ENCODE peak calls at places on chromosomes 11 and 22, in four cellular contexts. R is GM23248, S is hepatocyte, A is OCI-LY7. Y is an unnamed sample.

GRCh38 chr11:27528711-27529110 is 22.1 kb upstream of the LIN7C start:
- DNase-seq in R (no peak), S (no peak), A (no peak), Y (no peak)

GRCh38 chr11:112902411-112903011 is 58.7 kb upstream of the NCAM1 start:
- DNase-seq in R (no peak), S (no peak), A (no peak), Y (no peak)

GRCh38 chr11:12219732-12220131 is 109.3 kb downstream of the MICAL2 start:
- DNase-seq in R (no peak), S (no peak), A (no peak), Y (no peak)

GRCh38 chr11:73388241-73389133 is 12.3 kb downstream of the RELT start:
- DNase-seq in R (no peak), S (no peak), A (no peak), Y (peak)

GRCh38 chr11:119172513-119172912 is 4.0 kb downstream of the NLRX1 start:
- DNase-seq in R (no peak), S (no peak), A (no peak), Y (no peak)

GRCh38 chr22:47837703-47838102 is 1075.3 kb downstream of the TBC1D22A start:
- DNase-seq in R (peak), S (peak), A (peak), Y (peak)

GRCh38 chr22:29093030-29093429 is 20.2 kb downstream of the KREMEN1 start:
- DNase-seq in R (no peak), S (no peak), A (no peak), Y (no peak)

GRCh38 chr11:77654770-77655434 is 17.3 kb upstream of the CLNS1A start:
- DNase-seq in R (no peak), S (no peak), A (no peak), Y (no peak)

GRCh38 chr11:31702966-31703365 is 108.2 kb downstream of the PAX6 start:
- DNase-seq in R (peak), S (no peak), A (no peak), Y (no peak)

GRCh38 chr11:17012712-17013547 is 1.3 kb downstream of the PLEKHA7 start:
- DNase-seq in R (peak), S (peak), A (no peak), Y (peak)

GRCh38 chr11:114110948-114111347 is 51.4 kb downstream of the ZBTB16 start:
- DNase-seq in R (no peak), S (no peak), A (no peak), Y (no peak)

GRCh38 chr22:21682385-21683175 is 16.8 kb downstream of the PPIL2 start:
- DNase-seq in R (no peak), S (no peak), A (no peak), Y (no peak)

GRCh38 chr22:17576475-17576874 is 13.2 kb downstream of the SLC25A18 start:
- DNase-seq in R (peak), S (no peak), A (no peak), Y (peak)

GRCh38 chr11:115712296-115712695 is 208.1 kb upstream of the CADM1 start:
- DNase-seq in R (no peak), S (no peak), A (no peak), Y (no peak)

GRCh38 chr11:94705419-94705818 is 62.7 kb upstream of the AMOTL1 start:
- DNase-seq in R (no peak), S (no peak), A (no peak), Y (no peak)

GRCh38 chr11:116454020-116454645 is 318.7 kb downstream of the BUD13 start:
- DNase-seq in R (peak), S (peak), A (peak), Y (peak)

GRCh38 chr11:133681901-133682300 is 149.6 kb upstream of the OPCML start:
- DNase-seq in R (no peak), S (no peak), A (no peak), Y (peak)

GRCh38 chr11:59574932-59575904 is 40.4 kb downstream of the OSBP start:
- DNase-seq in R (no peak), S (no peak), A (no peak), Y (no peak)

DNA sequence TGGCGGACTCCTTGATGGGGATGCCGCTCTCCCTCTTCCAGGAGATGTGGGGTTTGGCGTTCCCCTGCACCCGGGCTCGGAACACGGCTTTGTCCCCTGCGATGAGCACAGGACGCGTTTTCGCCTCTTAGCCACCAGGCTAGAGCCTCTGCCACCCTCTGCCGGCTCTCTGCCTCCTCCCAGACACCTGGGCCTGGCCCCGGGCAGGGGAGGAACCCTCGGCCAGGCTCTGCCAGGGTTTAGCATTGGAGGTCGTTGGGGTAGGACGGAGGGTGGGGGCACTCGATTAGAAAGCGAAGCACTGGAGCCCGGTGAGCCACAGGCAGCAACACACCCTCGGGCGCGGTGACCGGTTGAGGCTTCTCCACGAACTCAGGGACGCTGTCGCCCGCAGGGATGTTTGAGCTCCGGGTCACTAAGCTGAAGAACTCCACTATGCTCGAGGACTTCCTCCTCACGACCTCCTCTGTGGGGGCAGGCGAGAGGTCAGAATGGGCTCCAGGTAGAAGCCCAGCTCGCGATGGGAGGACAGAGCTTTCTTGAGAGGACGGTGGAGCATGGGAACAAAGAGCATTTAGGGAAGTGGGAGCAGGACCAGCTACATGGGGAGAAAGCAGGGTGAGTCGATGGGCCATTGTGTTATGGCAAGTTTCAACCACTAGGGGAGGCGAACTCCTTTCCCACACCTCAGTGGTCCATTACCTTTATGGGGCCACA is 4.3 kb downstream of the IGSF22 start:
- DNase-seq in R (peak), S (peak), A (peak), Y (peak)
- TF ChIP-seq EZH2phosphoT487 in R (no peak), S (no peak), A (no peak), Y (no peak)

GRCh38 chr22:38075961-38076360 is 8.0 kb downstream of the SLC16A8 start:
- DNase-seq in R (no peak), S (no peak), A (no peak), Y (no peak)

GRCh38 chr22:38079804-38080203 is 4.2 kb downstream of the SLC16A8 start:
- DNase-seq in R (no peak), S (no peak), A (no peak), Y (no peak)

GRCh38 chr22:38078046-38078840 is 5.7 kb downstream of the SLC16A8 start:
- DNase-seq in R (no peak), S (no peak), A (no peak), Y (no peak)

GRCh38 chr22:38077096-38077495 is 6.9 kb downstream of the SLC16A8 start:
- DNase-seq in R (no peak), S (no peak), A (no peak), Y (no peak)

GRCh38 chr22:38077595-38077994 is 6.4 kb downstream of the SLC16A8 start:
- DNase-seq in R (no peak), S (no peak), A (no peak), Y (no peak)
- TF ChIP-seq EZH2phosphoT487 in R (no peak), S (no peak), A (no peak), Y (no peak)

GRCh38 chr11:103091441-103091809 is 535 bp downstream of the DCUN1D5 start:
- DNase-seq in R (peak), S (peak), A (peak), Y (peak)

GRCh38 chr11:103086461-103086860 is 5.5 kb downstream of the DCUN1D5 start:
- DNase-seq in R (peak), S (no peak), A (no peak), Y (no peak)

GRCh38 chr11:103085758-103086365 is 6.1 kb downstream of the DCUN1D5 start:
- DNase-seq in R (peak), S (no peak), A (no peak), Y (no peak)

GRCh38 chr11:103091810-103092524 is at the start of gene DCUN1D5:
- DNase-seq in R (peak), S (peak), A (peak), Y (peak)

GRCh38 chr11:103091024-103091423 is 936 bp downstream of the DCUN1D5 start:
- DNase-seq in R (peak), S (peak), A (peak), Y (peak)
- TF ChIP-seq EZH2phosphoT487 in R (no peak), S (no peak), A (no peak), Y (no peak)

DNA sequence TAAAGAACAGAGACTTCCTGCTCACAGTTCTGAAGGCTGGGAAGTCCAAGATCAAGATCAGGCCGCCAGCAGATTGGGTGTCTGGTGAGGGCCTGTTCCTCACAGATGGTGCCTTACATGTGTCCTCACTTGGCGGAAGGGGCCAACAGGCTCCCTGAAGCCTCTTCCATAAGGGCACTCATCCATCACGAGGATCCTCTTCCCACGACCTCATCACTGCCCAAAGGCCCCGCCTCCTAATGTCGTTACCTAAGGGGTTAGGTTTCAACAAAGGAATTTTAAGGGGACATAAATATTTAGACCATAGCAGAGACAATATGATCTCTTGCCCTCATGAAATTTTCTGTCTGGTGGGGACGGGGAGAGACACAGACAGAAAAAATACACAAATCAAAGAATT is 18.6 kb downstream of the TP53AIP1 start:
- DNase-seq in R (no peak), S (no peak), A (no peak), Y (no peak)
- TF ChIP-seq EZH2phosphoT487 in R (no peak), S (no peak), A (no peak), Y (no peak)

GRCh38 chr22:49936973-49937757 is 18.7 kb downstream of the CRELD2 start:
- DNase-seq in R (no peak), S (peak), A (peak), Y (no peak)
- TF ChIP-seq EZH2phosphoT487 in R (no peak), S (no peak), A (no peak), Y (no peak)

GRCh38 chr11:109145287-109145686 is 276.7 kb upstream of the C11orf87 start:
- DNase-seq in R (no peak), S (no peak), A (no peak), Y (no peak)

GRCh38 chr11:109155291-109155690 is 266.7 kb upstream of the C11orf87 start:
- DNase-seq in R (no peak), S (no peak), A (no peak), Y (no peak)

GRCh38 chr11:109150603-109151002 is 271.4 kb upstream of the C11orf87 start:
- DNase-seq in R (no peak), S (no peak), A (no peak), Y (peak)
- TF ChIP-seq EZH2phosphoT487 in R (no peak), S (no peak), A (no peak), Y (no peak)